ENCODE peak calls at places on chromosomes 16 and 17, in five cellular contexts. G, X, C, A and V are unnamed samples.
A peak's percentile ranks its signal among the peaks of the same experiment; 100 is the strongest.

GRCh38 chr16:66619534-66620418 is 15.3 kb downstream of the CMTM3 start:
- DNase-seq in G (no peak), X (no peak), C (peak; percentile 65), A (no peak), V (no peak)

GRCh38 chr17:13843862-13844640 is 225.3 kb upstream of the COX10 start:
- DNase-seq in G (no peak), X (no peak), C (no peak), A (no peak), V (no peak)

GRCh38 chr16:87314990-87315420 is 2.2 kb downstream of the C16orf95 start:
- DNase-seq in G (no peak), X (no peak), C (no peak), A (no peak), V (no peak)

GRCh38 chr16:27691717-27692116 is 141.8 kb downstream of the KATNIP start:
- DNase-seq in G (no peak), X (no peak), C (no peak), A (no peak), V (no peak)

GRCh38 chr17:74011963-74012362 is 191.5 kb upstream of the RPL38 start:
- DNase-seq in G (no peak), X (no peak), C (no peak), A (no peak), V (no peak)

GRCh38 chr17:7219812-7220592 is at the start of the genes ACADVL and DLG4:
- DNase-seq in G (peak; percentile 90), X (peak; percentile 94), C (peak; percentile 86), A (no peak), V (peak; percentile 94)

GRCh38 chr17:42522798-42523278 is 13.2 kb upstream of the NAGLU start:
- DNase-seq in G (no peak), X (no peak), C (no peak), A (no peak), V (no peak)

GRCh38 chr17:73340093-73340596 is 28.3 kb upstream of the CDC42EP4 start:
- DNase-seq in G (no peak), X (peak; percentile 67), C (peak; percentile 95), A (no peak), V (no peak)

GRCh38 chr16:54246454-54246821 is 40.1 kb downstream of the IRX3 start:
- DNase-seq in G (no peak), X (no peak), C (no peak), A (no peak), V (no peak)

GRCh38 chr17:27319536-27320221 is 25.8 kb downstream of the WSB1 start:
- DNase-seq in G (no peak), X (peak; percentile 76), C (peak; percentile 48), A (no peak), V (peak; percentile 75)

GRCh38 chr16:57886427-57886826 is 84.1 kb upstream of the KIFC3 start:
- DNase-seq in G (no peak), X (no peak), C (no peak), A (no peak), V (no peak)

GRCh38 chr16:81908466-81909230 is 102.6 kb downstream of the SDR42E1 start:
- DNase-seq in G (no peak), X (no peak), C (no peak), A (no peak), V (no peak)

GRCh38 chr17:39996789-39997188 is 16.2 kb downstream of the PSMD3 start:
- DNase-seq in G (no peak), X (peak; percentile 54), C (no peak), A (no peak), V (no peak)

GRCh38 chr16:21253470-21253869 is 20.0 kb downstream of the ANKS4B start:
- DNase-seq in G (no peak), X (no peak), C (no peak), A (no peak), V (no peak)

GRCh38 chr17:72151565-72152391 is 31.0 kb downstream of the SOX9 start:
- DNase-seq in G (peak; percentile 58), X (no peak), C (peak; percentile 72), A (no peak), V (peak; percentile 78)

GRCh38 chr16:64089697-64090096 is 1032.2 kb downstream of the CDH11 start:
- DNase-seq in G (peak; percentile 66), X (no peak), C (peak; percentile 11), A (no peak), V (no peak)

GRCh38 chr16:70772493-70772892 is 28.5 kb downstream of the VAC14 start:
- DNase-seq in G (no peak), X (no peak), C (peak; percentile 44), A (no peak), V (no peak)

GRCh38 chr16:27405546-27406451 is 3.8 kb downstream of the IL21R start:
- DNase-seq in G (no peak), X (no peak), C (peak; percentile 17), A (no peak), V (no peak)

GRCh38 chr16:1422076-1422475 is 1.5 kb upstream of the UQCC4 start:
- DNase-seq in G (no peak), X (no peak), C (no peak), A (no peak), V (no peak)

GRCh38 chr16:81431554-81432353 is 12.9 kb upstream of the CMIP start:
- DNase-seq in G (peak; percentile 41), X (peak; percentile 69), C (peak; percentile 77), A (no peak), V (no peak)

GRCh38 chr17:81400154-81400938 is 5.1 kb downstream of the BAHCC1 start:
- DNase-seq in G (peak; percentile 95), X (no peak), C (peak; percentile 60), A (no peak), V (no peak)

GRCh38 chr17:14297161-14297851 is 3.6 kb upstream of the HS3ST3B1 start:
- DNase-seq in G (peak; percentile 86), X (no peak), C (no peak), A (no peak), V (peak; percentile 67)

GRCh38 chr16:77234611-77235010 is 35.4 kb downstream of the SYCE1L start:
- DNase-seq in G (peak; percentile 20), X (no peak), C (no peak), A (no peak), V (no peak)

GRCh38 chr17:44997733-44998520 is 29.8 kb upstream of the C1QL1 start:
- DNase-seq in G (no peak), X (no peak), C (peak; percentile 10), A (no peak), V (no peak)

GRCh38 chr17:48043171-48043570 is 5.0 kb upstream of the NFE2L1 start:
- DNase-seq in G (no peak), X (no peak), C (no peak), A (no peak), V (no peak)

GRCh38 chr17:65279456-65279855 is 142.3 kb downstream of the RGS9 start:
- DNase-seq in G (no peak), X (no peak), C (no peak), A (no peak), V (no peak)

GRCh38 chr17:65277576-65277975 is 140.4 kb downstream of the RGS9 start:
- DNase-seq in G (no peak), X (no peak), C (peak; percentile 13), A (no peak), V (no peak)

GRCh38 chr17:65283704-65284103 is 146.5 kb downstream of the RGS9 start:
- DNase-seq in G (no peak), X (no peak), C (peak; percentile 26), A (no peak), V (no peak)

GRCh38 chr17:65278820-65279184 is 141.6 kb downstream of the RGS9 start:
- DNase-seq in G (no peak), X (no peak), C (no peak), A (no peak), V (no peak)

DNA sequence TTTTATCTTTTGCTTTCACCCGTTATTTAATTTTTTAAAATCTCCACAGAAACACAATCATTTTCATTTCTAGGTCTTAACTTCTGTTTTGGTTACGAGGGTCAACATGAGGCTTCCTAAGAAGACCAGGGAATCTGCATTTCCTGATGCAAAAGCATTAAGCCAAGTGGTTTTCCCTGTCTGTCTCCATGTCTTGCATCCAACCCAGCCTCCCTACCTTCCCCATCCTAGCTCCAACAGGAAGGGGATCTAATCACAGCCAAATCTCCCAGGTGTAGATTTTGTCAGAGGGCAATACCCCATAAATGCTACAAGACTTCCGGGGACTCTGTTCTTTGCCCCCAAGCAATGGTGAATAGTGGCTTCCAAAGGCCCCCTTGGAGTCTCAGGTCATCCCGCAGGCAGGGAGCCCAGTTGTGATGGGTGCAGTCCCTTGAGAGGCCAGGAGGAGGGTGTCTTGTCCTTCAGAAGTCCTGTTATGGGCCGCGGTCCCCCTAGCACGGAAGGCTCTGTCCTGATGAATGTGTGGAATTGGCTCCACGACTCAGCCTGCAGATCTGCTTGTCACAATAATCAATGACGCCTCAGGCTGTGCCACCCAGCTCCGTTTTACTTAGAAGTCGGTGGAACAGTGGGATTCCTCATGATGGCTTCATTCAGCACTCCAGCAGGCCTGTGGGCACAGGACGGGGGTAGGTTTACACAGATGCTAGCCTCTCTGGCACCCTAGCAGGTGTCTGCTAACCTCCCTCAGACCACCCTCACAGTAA is 141.1 kb downstream of the RGS9 start:
- DNase-seq in G (peak; percentile 88), X (no peak), C (peak; percentile 62), A (no peak), V (peak; percentile 18)
- H3K4me3 ChIP-seq in G (no peak overlapping the region), X (no peak overlapping the region), C (no peak overlapping the region), A (no peak overlapping the region), V (no peak overlapping the region)

GRCh38 chr16:69654280-69654931 is 72.0 kb downstream of the NQO1 start:
- DNase-seq in G (no peak), X (no peak), C (no peak), A (no peak), V (no peak)

GRCh38 chr16:69647020-69647419 is 79.3 kb downstream of the NQO1 start:
- DNase-seq in G (no peak), X (no peak), C (no peak), A (no peak), V (no peak)

DNA sequence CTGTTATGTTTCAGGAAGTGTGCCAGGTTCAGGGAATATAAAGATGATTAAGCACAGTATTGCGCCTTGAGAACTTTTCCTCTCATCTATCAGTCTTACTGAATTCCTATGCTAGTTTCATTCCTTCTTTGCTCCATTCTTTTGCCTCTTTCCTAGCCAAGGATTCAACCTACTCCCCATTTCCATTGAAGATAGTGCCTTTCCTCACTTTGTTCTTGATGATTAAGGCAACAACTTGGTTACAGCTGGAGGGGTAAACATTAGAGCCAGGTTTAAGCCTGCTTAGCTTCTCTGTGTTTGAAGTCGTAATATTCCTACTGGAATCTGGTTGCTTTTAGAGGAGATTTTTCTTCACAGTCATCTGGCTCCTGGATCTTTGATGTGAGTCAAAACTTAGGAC is 75.1 kb downstream of the NQO1 start:
- DNase-seq in G (no peak), X (no peak), C (no peak), A (no peak), V (no peak)
- H3K36me3 ChIP-seq in G (peaks cover 7% of the 10 kb centered on the region), X (peaks cover 60% of the 10 kb centered on the region), C (peaks cover 34% of the 10 kb centered on the region), A (peaks cover 11% of the 10 kb centered on the region), V (peaks cover 92% of the 10 kb centered on the region)

GRCh38 chr17:58105093-58105492 is 21.9 kb downstream of the DYNLL2 start:
- DNase-seq in G (no peak), X (no peak), C (peak; percentile 33), A (no peak), V (no peak)
- H3K4me3 ChIP-seq in G (no peak overlapping the region), X (no peak overlapping the region), C (no peak overlapping the region), A (no peak overlapping the region), V (no peak overlapping the region)

GRCh38 chr16:4402439-4403132 is 13.8 kb downstream of the CORO7 start:
- DNase-seq in G (peak; percentile 92), X (no peak), C (peak; percentile 62), A (no peak), V (peak; percentile 79)

GRCh38 chr16:4403133-4403949 is 13.1 kb downstream of the CORO7 start:
- DNase-seq in G (no peak), X (no peak), C (no peak), A (no peak), V (no peak)

GRCh38 chr16:4401510-4401909 is 14.9 kb downstream of the CORO7 start:
- DNase-seq in G (no peak), X (no peak), C (no peak), A (no peak), V (no peak)

GRCh38 chr16:4404967-4405696 is 11.3 kb downstream of the CORO7 start:
- DNase-seq in G (no peak), X (no peak), C (no peak), A (no peak), V (no peak)

GRCh38 chr16:4404247-4404966 is 12.0 kb downstream of the CORO7 start:
- DNase-seq in G (peak; percentile 85), X (no peak), C (no peak), A (no peak), V (no peak)
- H3K36me3 ChIP-seq in G (no peaks in the 10 kb centered on the region), X (peaks cover 71% of the 10 kb centered on the region), C (peaks cover 25% of the 10 kb centered on the region), A (peaks cover 68% of the 10 kb centered on the region), V (no peaks in the 10 kb centered on the region)